ENCODE peak calls at places on chromosomes 2 and 18, in four cellular contexts. X is K562, S is H1, J is HepG2. I is an unnamed sample.

GRCh38 chr2:121977326-121977725 is 221.9 kb downstream of the TSN start:
- DNase-seq in X (no peak), S (no peak), J (no peak), I (no peak)

GRCh38 chr2:20378891-20379519 is 28.4 kb upstream of the PUM2 start:
- DNase-seq in X (peak), S (peak), J (peak), I (peak)

GRCh38 chr2:189306441-189307006 is 127.0 kb upstream of the COL5A2 start:
- DNase-seq in X (no peak), S (no peak), J (peak), I (no peak)

GRCh38 chr2:57504787-57505186 is 541.8 kb upstream of the VRK2 start:
- DNase-seq in X (no peak), S (no peak), J (no peak), I (no peak)

GRCh38 chr2:42923632-42924425 is 131.4 kb upstream of the HAAO start:
- DNase-seq in X (peak), S (no peak), J (no peak), I (no peak)

GRCh38 chr2:85800576-85800975 is 46.8 kb downstream of the ATOH8 start:
- DNase-seq in X (no peak), S (no peak), J (no peak), I (no peak)

GRCh38 chr18:396251-396555 is 104.3 kb downstream of the COLEC12 start:
- DNase-seq in X (no peak), S (no peak), J (no peak), I (no peak)

GRCh38 chr2:176388886-176389285 is 119.6 kb downstream of the MTX2 start:
- DNase-seq in X (no peak), S (no peak), J (no peak), I (no peak)

GRCh38 chr2:9735335-9735734 is 104.5 kb upstream of the YWHAQ start:
- DNase-seq in X (no peak), S (no peak), J (no peak), I (no peak)

GRCh38 chr2:230690439-230690838 is 22.2 kb upstream of the CAB39 start:
- DNase-seq in X (no peak), S (no peak), J (no peak), I (no peak)

GRCh38 chr2:41934323-41935003 is 113.4 kb upstream of the PKDCC start:
- DNase-seq in X (peak), S (no peak), J (no peak), I (no peak)

GRCh38 chr2:39437522-39438296 is 624 bp upstream of the MAP4K3 start:
- DNase-seq in X (peak), S (no peak), J (peak), I (peak)

GRCh38 chr2:214193943-214194342 is 216.9 kb upstream of the VWC2L start:
- DNase-seq in X (no peak), S (no peak), J (no peak), I (no peak)

GRCh38 chr2:113274427-113274826 is 4.3 kb downstream of the PAX8 start:
- DNase-seq in X (no peak), S (no peak), J (no peak), I (no peak)

GRCh38 chr2:113272463-113272862 is 6.3 kb downstream of the PAX8 start:
- DNase-seq in X (no peak), S (no peak), J (no peak), I (no peak)

GRCh38 chr2:113276216-113276905 is 2.4 kb downstream of the PAX8 start:
- DNase-seq in X (no peak), S (no peak), J (no peak), I (peak)

GRCh38 chr2:113275556-113276215 is 3.0 kb downstream of the PAX8 start:
- DNase-seq in X (no peak), S (no peak), J (no peak), I (peak)

DNA sequence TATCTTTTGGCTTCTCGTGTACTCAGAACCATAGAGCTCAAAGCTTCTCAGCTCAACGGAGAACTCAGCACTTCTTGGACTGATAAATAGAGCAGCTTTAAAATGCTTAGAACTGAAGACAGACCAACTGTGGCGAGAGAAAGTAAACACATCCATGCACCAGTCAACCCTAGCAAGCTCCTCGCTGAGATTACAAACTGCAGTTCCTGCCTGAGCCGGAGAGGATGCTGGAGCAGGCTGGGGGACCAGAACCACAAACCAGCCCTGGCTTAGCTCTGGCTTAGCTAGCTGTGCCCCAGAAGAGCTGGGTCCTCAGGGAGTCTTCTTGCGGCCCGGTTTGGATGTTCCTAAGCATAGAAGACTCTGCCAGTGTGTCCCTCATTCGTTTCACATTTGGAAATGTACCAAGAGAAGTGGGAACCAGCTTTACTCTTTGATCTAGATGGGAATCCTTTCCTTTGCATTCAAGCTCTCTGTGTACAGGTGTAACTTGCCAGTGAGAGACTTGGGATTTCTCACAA is 5.6 kb downstream of the PAX8 start:
- DNase-seq in X (peak), S (no peak), J (peak), I (peak)
- TF ChIP-seq CREB1 in X (no peak), S (no peak), J (no peak), I (no peak)

GRCh38 chr2:7725850-7726242 is 808.6 kb downstream of the RNF144A start:
- DNase-seq in X (no peak), S (no peak), J (no peak), I (no peak)
- TF ChIP-seq JUN in X (no peak), S (no peak), J (no peak), I (no peak)

GRCh38 chr18:48007955-48008701 is 77.7 kb upstream of the SMAD2 start:
- DNase-seq in X (peak), S (peak), J (peak), I (peak)
- TF ChIP-seq CREB1 in X (no peak), S (no peak), J (no peak), I (no peak)

GRCh38 chr2:182077451-182078142 is 91.9 kb downstream of the PPP1R1C start:
- DNase-seq in X (peak), S (no peak), J (peak), I (peak)
- TF ChIP-seq JUN in X (no peak), S (no peak), J (no peak), I (no peak)

DNA sequence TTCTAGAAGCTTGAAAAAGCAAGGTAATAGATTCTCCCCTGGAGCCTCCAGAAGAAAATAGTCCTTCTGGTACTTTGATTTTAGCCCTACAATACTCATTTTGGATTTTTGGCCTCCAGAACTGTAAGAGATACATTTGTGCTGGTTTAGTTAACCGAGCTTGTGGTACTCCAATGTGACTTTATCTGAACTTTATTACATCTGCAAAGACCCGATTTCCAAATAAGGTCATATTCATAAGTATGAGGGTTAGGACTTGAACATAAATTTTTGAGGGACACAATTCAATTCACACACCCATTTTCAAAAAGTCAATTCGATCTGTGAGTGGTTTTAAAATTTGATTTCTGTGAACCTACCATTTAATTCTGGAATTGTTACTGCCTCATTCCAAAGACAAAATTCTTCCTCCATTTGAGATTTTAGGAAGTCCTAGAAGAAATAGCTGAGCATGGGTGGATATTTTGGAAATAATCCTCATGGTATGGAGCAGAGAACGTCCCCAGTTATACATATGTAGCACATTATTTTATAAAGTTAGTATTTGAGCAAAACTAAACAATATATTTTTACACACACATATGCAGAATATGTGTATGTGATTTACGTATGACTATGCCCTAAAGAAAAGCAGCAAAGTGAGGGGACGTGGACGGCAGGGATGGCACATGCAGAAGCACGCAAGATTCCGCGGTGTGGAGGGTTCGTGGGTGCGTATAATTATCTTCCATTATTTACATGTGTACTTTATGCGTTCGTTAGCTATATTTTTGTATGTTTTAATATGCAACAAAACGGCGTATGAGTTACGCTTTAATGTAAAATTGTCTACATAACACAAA is 905 bp upstream of the NUP35 start:
- DNase-seq in X (no peak), S (no peak), J (no peak), I (no peak)
- TF ChIP-seq CREB1 in X (no peak), S (no peak), J (no peak), I (no peak)

DNA sequence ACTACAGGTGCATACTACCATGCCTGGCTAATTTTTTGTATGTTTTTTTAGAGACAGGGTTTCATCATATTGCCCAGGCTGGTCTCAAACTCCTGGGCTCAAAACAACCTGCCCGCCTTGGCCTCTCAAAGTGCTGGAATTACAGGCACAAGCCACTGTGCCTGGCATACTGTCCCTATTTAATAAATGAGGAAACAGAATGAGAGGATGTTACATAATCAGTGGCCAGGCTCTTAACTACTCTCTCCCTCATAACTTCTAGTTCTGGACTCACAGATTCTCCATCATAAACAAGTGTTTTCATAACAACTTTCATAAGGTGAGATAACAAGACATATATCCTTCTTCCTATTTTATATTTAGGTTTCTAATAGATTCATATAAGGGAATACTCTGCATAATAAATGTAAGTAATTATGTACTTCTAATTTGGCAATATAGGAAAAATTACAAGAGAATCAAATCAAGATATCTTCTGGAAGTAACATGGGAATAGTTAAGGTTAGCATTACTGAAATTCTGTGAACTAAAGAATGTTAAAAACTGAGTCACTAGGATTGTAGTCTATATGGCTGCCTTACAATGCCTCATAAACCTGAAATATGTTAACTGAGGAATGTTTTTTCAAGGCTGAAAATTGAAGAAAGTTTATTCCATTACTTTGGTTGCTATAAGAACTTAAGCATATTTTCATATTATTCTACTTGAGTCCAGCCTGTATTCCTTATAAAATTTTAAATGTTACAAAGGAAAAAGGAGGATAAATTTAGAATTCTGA is 71.3 kb downstream of the SLC25A12 start:
- DNase-seq in X (no peak), S (no peak), J (no peak), I (no peak)
- TF ChIP-seq JUN in X (no peak), S (no peak), J (no peak), I (no peak)

DNA sequence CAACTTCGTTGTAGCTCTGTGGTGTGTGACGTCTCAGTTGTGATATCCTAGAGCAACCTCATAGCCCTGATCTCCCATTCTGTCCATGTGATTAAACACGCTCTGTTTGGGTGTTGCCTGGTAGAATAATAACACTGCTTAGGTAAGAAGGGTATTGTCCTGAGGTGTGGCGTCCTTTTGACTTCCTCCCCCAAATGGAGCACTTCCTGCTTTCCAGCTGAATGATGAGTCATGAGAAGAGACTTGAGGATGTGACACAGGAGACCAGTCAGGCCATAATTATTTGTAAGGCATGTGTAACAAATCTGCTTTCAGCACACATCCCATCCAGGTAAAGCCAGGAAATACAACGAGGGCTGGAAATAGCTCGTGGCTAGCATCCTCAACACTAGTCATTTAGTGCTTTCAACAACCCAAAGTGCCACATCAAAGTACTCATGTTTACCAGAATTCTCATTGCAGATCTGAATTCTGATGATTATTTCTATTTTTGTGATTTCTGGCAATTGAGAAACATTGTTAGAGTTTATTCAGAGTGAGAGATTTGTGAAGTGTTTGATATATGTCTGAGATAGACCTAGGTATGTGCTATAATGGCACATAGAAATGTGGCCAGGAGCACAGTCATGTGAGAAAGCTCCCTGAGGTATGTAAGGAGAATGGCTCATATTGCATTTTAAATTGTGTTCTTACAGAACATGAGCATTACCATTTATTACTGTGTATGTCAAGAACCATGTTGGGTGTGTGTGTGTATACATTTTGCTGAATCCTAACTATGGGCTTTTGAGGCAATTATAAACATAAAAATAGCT is 100.9 kb downstream of the RAPGEF4 start:
- DNase-seq in X (no peak), S (no peak), J (no peak), I (no peak)
- TF ChIP-seq CREB1 in X (no peak), S (no peak), J (no peak), I (no peak)

GRCh38 chr2:47167149-47167548 is 12.0 kb upstream of the STPG4 start:
- DNase-seq in X (no peak), S (no peak), J (no peak), I (no peak)

GRCh38 chr2:47169784-47170183 is 14.7 kb upstream of the STPG4 start:
- DNase-seq in X (no peak), S (no peak), J (no peak), I (no peak)

GRCh38 chr2:47161475-47161874 is 6.4 kb upstream of the STPG4 start:
- DNase-seq in X (no peak), S (no peak), J (no peak), I (no peak)

GRCh38 chr2:47162780-47163179 is 7.7 kb upstream of the STPG4 start:
- DNase-seq in X (no peak), S (no peak), J (no peak), I (no peak)

GRCh38 chr2:47165001-47165555 is 10.0 kb upstream of the STPG4 start:
- DNase-seq in X (no peak), S (no peak), J (no peak), I (no peak)
- TF ChIP-seq JUN in X (no peak), S (no peak), J (no peak), I (no peak)